ENCODE peak calls at places on chromosome 19, in nine cellular contexts. E is WTC11, X is kidney, G is suprapubic skin, W is fibroblast of pulmonary artery, S is pancreas, D is A549, M is PC-9, O is GM23338. I is an unnamed sample.

GRCh38 chr19:5578094-5578846 is 10.5 kb upstream of the TINCR start:
- DNase-seq in E (peak), X (peak), G (peak), W (peak), S (peak), D (peak), M (no peak), O (peak), I (peak)

GRCh38 chr19:4866595-4867424 is 657 bp downstream of the PLIN3 start:
- DNase-seq in E (peak), X (peak), G (peak), W (peak), S (peak), D (peak), M (no peak), O (peak), I (peak)

GRCh38 chr19:3459322-3459881 is 20.9 kb downstream of the SMIM24 start:
- DNase-seq in E (no peak), X (peak), G (peak), W (peak), S (peak), D (peak), M (no peak), O (peak), I (no peak)

GRCh38 chr19:3020321-3020960 is 8.6 kb downstream of the TLE2 start:
- DNase-seq in E (no peak), X (no peak), G (no peak), W (no peak), S (no peak), D (no peak), M (no peak), O (no peak), I (no peak)

GRCh38 chr19:12956446-12957388 is at the start of gene GADD45GIP1:
- DNase-seq in E (peak), X (peak), G (peak), W (peak), S (peak), D (peak), M (peak), O (peak), I (peak)

GRCh38 chr19:50332014-50332263 is 2.8 kb upstream of the KCNC3 start:
- DNase-seq in E (no peak), X (no peak), G (no peak), W (no peak), S (no peak), D (no peak), M (no peak), O (no peak), I (no peak)

GRCh38 chr19:17871878-17872250 is at the start of gene SLC5A5:
- DNase-seq in E (peak), X (no peak), G (no peak), W (no peak), S (no peak), D (no peak), M (no peak), O (peak), I (no peak)

GRCh38 chr19:45130888-45131615 is 29.7 kb downstream of the NKPD1 start:
- DNase-seq in E (no peak), X (no peak), G (no peak), W (no peak), S (no peak), D (peak), M (peak), O (no peak), I (no peak)

GRCh38 chr19:56350416-56351045 is 35.9 kb upstream of the ZSCAN5A start:
- DNase-seq in E (peak), X (no peak), G (no peak), W (peak), S (no peak), D (peak), M (no peak), O (peak), I (no peak)

GRCh38 chr19:7550169-7550770 is 14.8 kb downstream of the PNPLA6 start:
- DNase-seq in E (no peak), X (peak), G (peak), W (no peak), S (peak), D (no peak), M (no peak), O (no peak), I (no peak)

GRCh38 chr19:3207466-3208242 is 16.8 kb upstream of the CELF5 start:
- DNase-seq in E (peak), X (no peak), G (peak), W (no peak), S (peak), D (no peak), M (no peak), O (no peak), I (no peak)

GRCh38 chr19:5934779-5935472 is 20.9 kb downstream of the CAPS start:
- DNase-seq in E (no peak), X (no peak), G (no peak), W (peak), S (peak), D (no peak), M (no peak), O (no peak), I (no peak)

GRCh38 chr19:575527-576506 is 3.4 kb downstream of the BSG start:
- DNase-seq in E (no peak), X (peak), G (peak), W (peak), S (peak), D (no peak), M (peak), O (peak), I (no peak)

GRCh38 chr19:13692096-13692495 is 72.2 kb upstream of the MRI1 start:
- DNase-seq in E (no peak), X (no peak), G (no peak), W (peak), S (no peak), D (no peak), M (no peak), O (no peak), I (no peak)

GRCh38 chr19:867301-867793 is 7.9 kb downstream of the CFD start:
- DNase-seq in E (no peak), X (no peak), G (no peak), W (no peak), S (no peak), D (no peak), M (no peak), O (no peak), I (no peak)

GRCh38 chr19:12779162-12779993 is 4.0 kb upstream of the HOOK2 start:
- DNase-seq in E (no peak), X (peak), G (peak), W (peak), S (no peak), D (no peak), M (peak), O (peak), I (no peak)

GRCh38 chr19:43789029-43789428 is 8.3 kb upstream of the KCNN4 start:
- DNase-seq in E (peak), X (no peak), G (no peak), W (peak), S (no peak), D (no peak), M (no peak), O (peak), I (no peak)

GRCh38 chr19:6464070-6464873 is at the start of gene CRB3:
- DNase-seq in E (peak), X (peak), G (peak), W (no peak), S (peak), D (peak), M (peak), O (peak), I (no peak)

GRCh38 chr19:13373599-13373998 is 132.7 kb downstream of the CACNA1A start:
- DNase-seq in E (no peak), X (no peak), G (no peak), W (no peak), S (no peak), D (no peak), M (no peak), O (peak), I (no peak)

GRCh38 chr19:14097532-14098151 is 7.1 kb upstream of the SAMD1 start:
- DNase-seq in E (peak), X (no peak), G (no peak), W (no peak), S (no peak), D (no peak), M (no peak), O (peak), I (no peak)

GRCh38 chr19:58003153-58003828 is 671 bp upstream of the ZNF606 start:
- DNase-seq in E (no peak), X (no peak), G (no peak), W (no peak), S (no peak), D (no peak), M (no peak), O (peak), I (no peak)

GRCh38 chr19:49580264-49581006 is at the start of gene NOSIP:
- DNase-seq in E (peak), X (peak), G (peak), W (peak), S (peak), D (peak), M (peak), O (peak), I (peak)

GRCh38 chr19:18580311-18580710 is 8.3 kb upstream of the REX1BD start:
- DNase-seq in E (no peak), X (no peak), G (no peak), W (no peak), S (peak), D (no peak), M (no peak), O (peak), I (no peak)

GRCh38 chr19:32219392-32219791 is 126.0 kb upstream of the ZNF507 start:
- DNase-seq in E (no peak), X (no peak), G (no peak), W (no peak), S (no peak), D (no peak), M (no peak), O (no peak), I (no peak)

GRCh38 chr19:53365899-53366493 is 491 bp downstream of the ZNF525 start:
- DNase-seq in E (peak), X (no peak), G (no peak), W (no peak), S (peak), D (no peak), M (peak), O (peak), I (no peak)

GRCh38 chr19:1624458-1624857 is 19.2 kb upstream of the UQCR11 start:
- DNase-seq in E (peak), X (no peak), G (no peak), W (peak), S (no peak), D (peak), M (no peak), O (peak), I (peak)

GRCh38 chr19:21084343-21084742 is 2.3 kb downstream of the ZNF714 start:
- DNase-seq in E (no peak), X (no peak), G (no peak), W (peak), S (no peak), D (no peak), M (no peak), O (no peak), I (no peak)

GRCh38 chr19:39843919-39844793 is 2.0 kb downstream of the FBL start:
- DNase-seq in E (no peak), X (no peak), G (no peak), W (peak), S (no peak), D (peak), M (no peak), O (peak), I (no peak)

DNA sequence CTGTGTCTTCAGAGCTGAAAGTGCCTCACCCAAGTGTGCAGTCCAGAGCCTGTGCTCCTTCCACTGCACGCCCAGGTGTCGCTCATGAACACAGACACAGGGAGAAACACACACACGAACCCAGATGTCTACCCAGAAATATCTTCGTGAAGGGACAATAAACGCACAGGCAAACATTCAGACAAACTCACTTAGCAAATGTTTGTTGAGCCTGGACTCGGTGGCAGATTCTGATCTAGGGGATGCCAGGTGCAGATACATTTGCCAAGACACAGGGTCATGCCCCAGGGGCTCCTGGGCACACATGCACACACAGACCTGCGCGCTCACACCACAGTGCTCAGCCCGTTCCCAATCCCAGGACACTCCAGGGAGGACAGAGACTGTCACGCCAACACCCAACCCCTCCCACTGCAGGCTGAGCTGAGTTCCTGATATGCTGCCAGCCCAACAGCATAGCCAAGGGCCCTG is 31.9 kb downstream of the SCGB2B2 start:
- DNase-seq in E (no peak), X (no peak), G (no peak), W (no peak), S (peak), D (no peak), M (no peak), O (no peak), I (no peak)
- TF ChIP-seq CTCF in E (no peak), X (no peak), G (no peak), W (no peak), S (no peak), D (no peak), M (no peak), O (no peak), I (no peak)

DNA sequence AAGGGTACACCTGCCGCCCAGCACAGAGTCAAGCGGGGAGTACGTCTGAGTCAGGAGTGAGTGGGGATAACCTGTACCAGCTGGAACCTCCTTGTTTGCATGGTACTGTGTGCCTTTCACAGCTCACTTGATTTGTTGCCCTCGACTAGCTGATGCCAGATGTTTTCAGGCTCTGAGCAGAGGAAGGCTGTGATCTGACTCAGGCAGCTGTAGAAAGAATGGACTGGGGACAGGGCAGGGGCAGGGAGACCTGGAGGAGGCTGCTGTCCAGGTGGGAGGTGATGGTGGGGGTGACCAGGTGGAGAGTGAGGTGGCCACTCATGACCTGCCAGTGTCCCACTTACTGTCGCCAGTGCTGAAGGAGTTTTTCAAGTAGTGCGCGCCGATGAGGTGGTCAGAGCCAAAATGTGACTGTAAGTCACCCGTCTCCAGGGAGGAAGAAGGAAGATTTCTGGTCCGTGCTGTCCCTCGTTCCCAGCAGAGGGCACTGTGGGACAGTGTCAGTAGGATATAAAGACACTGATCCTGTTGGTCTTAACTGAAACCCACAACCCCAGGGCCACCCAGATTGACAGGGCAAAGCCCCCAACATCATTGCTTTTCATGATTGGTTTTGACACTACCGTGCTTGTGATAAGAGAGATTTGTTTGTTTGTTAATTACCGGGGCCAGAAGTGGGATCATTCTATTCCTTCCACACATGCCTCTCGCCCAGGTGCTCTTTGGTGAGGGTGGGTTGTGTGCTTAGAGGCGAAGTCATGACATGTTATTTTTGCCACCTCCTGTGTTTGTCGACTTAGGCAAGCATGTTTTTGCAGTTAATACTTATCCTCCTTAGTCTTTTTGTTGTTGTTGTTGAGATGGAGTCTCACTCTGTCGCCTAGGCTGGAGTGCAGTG is 128.4 kb downstream of the DPF1 start:
- DNase-seq in E (peak), X (peak), G (peak), W (peak), S (peak), D (peak), M (no peak), O (peak), I (peak)
- TF ChIP-seq CTCF in E (peak), X (peak), G (peak), W (peak), S (peak), D (peak), M (peak), O (peak), I (peak)

DNA sequence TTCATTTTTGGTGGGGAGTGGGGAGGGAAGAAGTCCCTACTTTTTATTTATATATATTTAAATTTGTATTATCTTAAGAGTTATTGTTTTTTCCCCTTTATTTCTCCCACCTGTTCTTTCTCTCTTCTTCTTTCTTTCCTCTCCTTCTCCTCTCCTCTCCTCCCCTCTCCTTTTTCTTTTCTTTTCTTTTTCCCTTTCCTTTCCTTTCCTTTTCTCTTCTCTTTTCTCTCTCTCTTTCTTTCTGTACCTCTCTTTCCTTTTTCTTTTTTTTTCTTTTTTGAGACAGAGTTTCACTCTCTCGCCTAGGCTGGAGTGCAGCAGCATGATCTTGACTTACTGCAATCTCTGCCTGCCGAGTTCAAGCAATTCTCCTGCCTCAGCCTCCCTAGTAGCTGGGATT is 1.9 kb downstream of the BCKDHA start:
- DNase-seq in E (no peak), X (no peak), G (no peak), W (no peak), S (no peak), D (no peak), M (no peak), O (no peak), I (no peak)
- TF ChIP-seq CTCF in E (no peak), X (no peak), G (no peak), W (no peak), S (no peak), D (no peak), M (no peak), O (no peak), I (no peak)

GRCh38 chr19:46369817-46370216 is 22.9 kb downstream of the PPP5C start:
- DNase-seq in E (no peak), X (no peak), G (no peak), W (no peak), S (no peak), D (no peak), M (peak), O (no peak), I (no peak)

GRCh38 chr19:46372901-46373572 is 26.1 kb downstream of the PPP5C start:
- DNase-seq in E (peak), X (peak), G (peak), W (peak), S (no peak), D (peak), M (no peak), O (peak), I (no peak)

GRCh38 chr19:46368116-46368515 is 21.2 kb downstream of the PPP5C start:
- DNase-seq in E (no peak), X (no peak), G (peak), W (no peak), S (no peak), D (no peak), M (no peak), O (no peak), I (no peak)

GRCh38 chr19:46373573-46374359 is 26.9 kb downstream of the PPP5C start:
- DNase-seq in E (peak), X (peak), G (peak), W (peak), S (peak), D (peak), M (peak), O (peak), I (no peak)

DNA sequence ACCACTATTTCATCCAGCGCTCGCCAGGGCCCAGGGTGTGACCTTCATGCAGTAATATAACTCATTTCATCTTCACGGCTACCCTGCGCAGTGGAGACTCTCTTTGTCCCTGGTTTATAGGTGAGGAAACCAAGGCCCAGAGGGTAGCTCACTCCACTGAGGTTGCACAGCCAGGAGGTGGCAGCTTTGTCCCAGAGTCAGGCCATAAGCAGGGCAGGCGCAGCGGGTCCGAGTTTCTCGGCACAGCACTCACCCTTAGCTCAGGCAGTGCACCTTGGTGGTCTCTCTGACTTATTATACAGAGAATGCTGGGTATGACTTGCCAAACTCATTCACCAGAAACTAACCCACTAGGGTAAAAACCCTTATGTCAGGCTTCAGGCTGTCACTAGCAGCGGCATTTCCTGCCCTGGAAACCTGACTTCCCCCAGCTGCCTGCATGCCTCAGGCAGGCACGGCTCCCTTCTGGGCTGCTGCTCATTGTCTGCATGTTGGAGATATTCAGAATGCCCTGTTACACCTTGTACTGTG is 24.5 kb downstream of the PPP5C start:
- DNase-seq in E (no peak), X (peak), G (peak), W (peak), S (no peak), D (no peak), M (no peak), O (peak), I (no peak)
- TF ChIP-seq CTCF in E (no peak), X (no peak), G (no peak), W (no peak), S (no peak), D (no peak), M (no peak), O (no peak), I (no peak)

DNA sequence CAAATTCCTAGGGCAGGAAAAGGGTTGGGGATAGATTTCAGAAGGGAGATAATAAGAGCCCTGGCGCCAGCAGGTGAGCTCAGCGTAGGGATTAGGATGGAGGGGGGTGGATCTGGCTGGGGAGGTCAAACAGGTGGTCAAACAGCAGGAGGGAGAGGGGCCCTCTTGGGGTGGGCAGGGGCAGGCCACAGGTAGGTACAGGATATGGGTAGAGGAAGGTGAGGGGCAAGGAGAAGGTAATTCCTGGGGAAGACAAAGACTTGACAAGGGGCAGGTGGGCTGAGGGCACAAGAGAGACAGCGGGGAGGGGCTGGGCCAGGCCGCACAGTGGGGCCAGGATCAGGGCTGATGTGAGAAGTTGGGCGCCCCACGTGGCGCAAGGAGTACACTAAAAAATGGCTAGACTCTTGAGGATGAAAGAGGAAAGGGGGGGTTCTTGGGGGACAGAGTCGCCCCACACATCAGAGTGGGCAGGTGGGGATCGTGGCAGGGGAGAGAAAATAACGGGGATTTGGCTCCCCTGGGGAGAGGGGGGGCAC is 713 bp downstream of the KRI1 start:
- DNase-seq in E (peak), X (peak), G (peak), W (peak), S (no peak), D (peak), M (no peak), O (peak), I (no peak)
- TF ChIP-seq CTCF in E (no peak), X (no peak), G (no peak), W (peak), S (no peak), D (no peak), M (no peak), O (peak), I (no peak)

DNA sequence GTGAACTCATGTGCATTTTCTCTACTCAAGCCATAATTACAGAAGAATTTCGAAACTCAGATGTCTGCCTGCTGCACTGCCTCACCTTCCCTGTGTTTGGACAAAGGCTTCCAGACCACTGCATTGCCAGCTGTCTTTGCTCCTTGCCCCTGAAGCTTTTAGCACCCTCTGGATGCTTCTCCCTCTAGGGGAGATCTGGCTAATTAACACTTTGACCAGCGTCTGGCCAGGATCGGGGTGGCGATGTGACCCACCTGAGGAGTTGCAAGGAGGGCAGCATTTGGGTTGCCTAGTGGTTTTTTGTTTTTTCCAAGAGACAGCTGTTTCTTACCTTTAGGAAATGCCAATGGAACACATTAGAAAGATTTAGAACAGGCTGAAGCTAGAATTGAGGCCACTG is 127.7 kb upstream of the ZNF536 start:
- DNase-seq in E (no peak), X (no peak), G (no peak), W (no peak), S (no peak), D (no peak), M (no peak), O (peak), I (no peak)
- TF ChIP-seq CTCF in E (no peak), X (no peak), G (no peak), W (no peak), S (no peak), D (no peak), M (no peak), O (no peak), I (no peak)